ENCODE peak calls at places on chromosomes 2 and 18, in eight cellular contexts. Y is sigmoid colon, S is A549, X is neuronal stem cell, L is GM23248, R is pancreas, D is right atrium auricular region, W is tibial nerve. U is an unnamed sample.

GRCh38 chr2:9191044-9191481 is 15.5 kb upstream of the ASAP2 start:
- DNase-seq in Y (peak; percentile 96), S (no peak), X (no peak), L (peak; percentile 99), R (peak; percentile 90), D (peak; percentile 95), W (peak; percentile 59), U (no peak)

GRCh38 chr2:181923123-181923522 is 31.6 kb downstream of the ITPRID2 start:
- DNase-seq in Y (no peak), S (no peak), X (no peak), L (no peak), R (no peak), D (no peak), W (no peak), U (no peak)

GRCh38 chr2:180799141-180799540 is 181.3 kb upstream of the UBE2E3 start:
- DNase-seq in Y (no peak), S (no peak), X (no peak), L (no peak), R (no peak), D (no peak), W (no peak), U (no peak)

GRCh38 chr2:182101263-182101662 is 115.6 kb downstream of the PPP1R1C start:
- DNase-seq in Y (no peak), S (no peak), X (no peak), L (peak; percentile 3), R (no peak), D (no peak), W (no peak), U (no peak)

GRCh38 chr2:96538487-96539214 is 2.1 kb downstream of the ARID5A start:
- DNase-seq in Y (peak; percentile 86), S (no peak), X (peak; percentile 75), L (peak; percentile 66), R (no peak), D (peak; percentile 95), W (peak; percentile 88), U (peak; percentile 88)

GRCh38 chr18:41906528-41907256 is 48.3 kb upstream of the PIK3C3 start:
- DNase-seq in Y (no peak), S (peak; percentile 10), X (peak; percentile 30), L (peak; percentile 54), R (no peak), D (no peak), W (no peak), U (no peak)

GRCh38 chr18:60809937-60810336 is 437.4 kb upstream of the MC4R start:
- DNase-seq in Y (no peak), S (no peak), X (no peak), L (no peak), R (no peak), D (no peak), W (no peak), U (no peak)

GRCh38 chr2:85438291-85439110 is 20.0 kb downstream of the SH2D6 start:
- DNase-seq in Y (no peak), S (no peak), X (no peak), L (peak; percentile 55), R (no peak), D (no peak), W (no peak), U (no peak)

GRCh38 chr2:44753552-44754285 is 187.8 kb upstream of the SIX3 start:
- DNase-seq in Y (no peak), S (no peak), X (no peak), L (no peak), R (no peak), D (no peak), W (no peak), U (no peak)

GRCh38 chr2:205574041-205574440 is 108.3 kb upstream of the NRP2 start:
- DNase-seq in Y (no peak), S (no peak), X (no peak), L (peak; percentile 41), R (no peak), D (no peak), W (no peak), U (no peak)

GRCh38 chr2:7419814-7420213 is 502.6 kb downstream of the RNF144A start:
- DNase-seq in Y (no peak), S (no peak), X (no peak), L (no peak), R (no peak), D (no peak), W (no peak), U (no peak)

GRCh38 chr18:52343138-52343537 is 3.1 kb downstream of the DCC start:
- DNase-seq in Y (no peak), S (no peak), X (no peak), L (no peak), R (no peak), D (no peak), W (no peak), U (no peak)

GRCh38 chr2:219644801-219645480 is 17.5 kb downstream of the SLC4A3 start:
- DNase-seq in Y (no peak), S (no peak), X (no peak), L (no peak), R (no peak), D (peak; percentile 80), W (no peak), U (peak; percentile 80)

GRCh38 chr2:217695033-217695520 is 307.7 kb downstream of the TNS1 start:
- DNase-seq in Y (no peak), S (no peak), X (no peak), L (peak; percentile 99), R (no peak), D (peak; percentile 63), W (no peak), U (no peak)

GRCh38 chr2:13745324-13745723 is 887.2 kb upstream of the LRATD1 start:
- DNase-seq in Y (no peak), S (no peak), X (no peak), L (no peak), R (peak; percentile 27), D (no peak), W (no peak), U (no peak)

GRCh38 chr18:38011446-38011845 is 445.8 kb upstream of the CELF4 start:
- DNase-seq in Y (no peak), S (no peak), X (no peak), L (no peak), R (no peak), D (no peak), W (no peak), U (no peak)

GRCh38 chr18:38006541-38006940 is 440.9 kb upstream of the CELF4 start:
- DNase-seq in Y (no peak), S (no peak), X (no peak), L (no peak), R (no peak), D (no peak), W (no peak), U (no peak)

GRCh38 chr18:38010971-38011370 is 445.4 kb upstream of the CELF4 start:
- DNase-seq in Y (no peak), S (no peak), X (no peak), L (no peak), R (no peak), D (no peak), W (no peak), U (no peak)

GRCh38 chr18:38007931-38008330 is 442.3 kb upstream of the CELF4 start:
- DNase-seq in Y (no peak), S (no peak), X (no peak), L (no peak), R (no peak), D (no peak), W (no peak), U (no peak)

DNA sequence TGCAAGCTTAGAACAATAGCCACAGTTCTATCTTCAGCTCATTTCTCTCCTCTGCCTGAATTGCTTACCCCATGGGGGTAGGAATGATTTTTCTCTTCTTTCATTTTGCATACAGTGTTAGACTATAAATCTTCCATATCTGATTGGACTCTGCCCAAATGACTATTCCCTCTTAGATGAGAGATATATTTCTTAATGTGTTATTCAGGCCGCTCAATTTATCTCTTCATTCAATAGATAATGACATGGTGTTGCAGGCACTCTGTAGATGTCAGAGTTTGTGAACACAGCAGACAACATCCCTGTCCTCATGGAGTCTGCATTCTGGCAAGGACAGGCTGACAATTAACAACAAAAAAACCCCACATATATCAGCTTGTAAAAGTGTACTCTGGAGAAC is 443.7 kb upstream of the CELF4 start:
- DNase-seq in Y (no peak), S (no peak), X (no peak), L (no peak), R (no peak), D (no peak), W (no peak), U (no peak)
- H3K4me3 ChIP-seq in Y (no peak overlapping the region), S (no peak overlapping the region), X (no peak overlapping the region), L (no peak overlapping the region), R (no peak overlapping the region), D (no peak overlapping the region), W (no peak overlapping the region), U (no peak overlapping the region)

DNA sequence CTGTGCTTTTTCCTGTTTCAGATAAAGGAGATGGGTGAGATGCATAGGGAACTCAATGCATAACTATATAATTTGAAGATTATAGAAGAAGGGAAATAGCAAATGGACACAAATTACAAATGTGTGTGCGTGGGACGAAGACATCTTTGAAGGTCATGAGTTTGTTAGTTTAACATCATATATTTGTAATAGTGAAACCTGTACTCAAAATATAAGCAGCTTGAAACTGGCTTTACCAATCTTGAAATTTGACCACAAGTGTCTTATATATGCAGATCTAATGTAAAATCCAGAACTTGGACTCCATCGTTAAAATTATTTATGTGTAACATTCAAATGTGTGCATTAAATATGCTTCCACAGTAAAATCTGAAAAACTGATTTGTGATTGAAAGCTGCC is 16.4 kb upstream of the MSH2 start:
- DNase-seq in Y (no peak), S (no peak), X (no peak), L (no peak), R (no peak), D (no peak), W (no peak), U (no peak)
- H3K9me3 ChIP-seq in Y (no peaks in the 10 kb centered on the region), S (no peaks in the 10 kb centered on the region), X (no peaks in the 10 kb centered on the region), L (no peaks in the 10 kb centered on the region), R (no peaks in the 10 kb centered on the region), D (no peaks in the 10 kb centered on the region), W (no peaks in the 10 kb centered on the region), U (no peaks in the 10 kb centered on the region)

GRCh38 chr2:113892004-113892740 is 2.3 kb downstream of the ACTR3 start:
- DNase-seq in Y (no peak), S (no peak), X (no peak), L (no peak), R (no peak), D (no peak), W (no peak), U (no peak)
- H3K4me3 ChIP-seq in Y (peak overlapping the region; percentile 98), S (peak overlapping the region; percentile 93), X (peak overlapping the region; percentile 92), L (peak overlapping the region; percentile 97), R (no peak overlapping the region), D (peak overlapping the region; percentile 91), W (no peak overlapping the region), U (peak overlapping the region; percentile 93)

GRCh38 chr2:189440947-189441708 is at the start of gene WDR75:
- DNase-seq in Y (peak; percentile 96), S (peak; percentile 74), X (peak; percentile 94), L (peak; percentile 99), R (peak; percentile 87), D (peak; percentile 94), W (peak; percentile 93), U (peak; percentile 96)

GRCh38 chr2:189441709-189442074 is 418 bp downstream of the WDR75 start:
- DNase-seq in Y (no peak), S (peak; percentile 21), X (no peak), L (no peak), R (no peak), D (peak; percentile 59), W (no peak), U (no peak)

GRCh38 chr2:189442468-189442867 is 1.2 kb downstream of the WDR75 start:
- DNase-seq in Y (no peak), S (no peak), X (no peak), L (no peak), R (peak; percentile 8), D (no peak), W (no peak), U (no peak)

GRCh38 chr2:189439342-189439741 is 1.9 kb upstream of the WDR75 start:
- DNase-seq in Y (no peak), S (peak; percentile 7), X (no peak), L (peak; percentile 24), R (no peak), D (no peak), W (no peak), U (no peak)

GRCh38 chr2:189440644-189440946 is 679 bp upstream of the WDR75 start:
- DNase-seq in Y (no peak), S (no peak), X (no peak), L (no peak), R (no peak), D (peak; percentile 60), W (no peak), U (peak; percentile 88)
- H3K9me3 ChIP-seq in Y (no peaks in the 10 kb centered on the region), S (no peaks in the 10 kb centered on the region), X (no peaks in the 10 kb centered on the region), L (no peaks in the 10 kb centered on the region), R (no peaks in the 10 kb centered on the region), D (no peaks in the 10 kb centered on the region), W (no peaks in the 10 kb centered on the region), U (no peaks in the 10 kb centered on the region)